ENCODE peak calls at places on chromosomes 13 and 19, in seven cellular contexts. R is IMR-90, L is foreskin fibroblast, O is cardiac fibroblast, U is mucosa of descending colon, E is fibroblast of pulmonary artery, Q is PC-3. S is an unnamed sample.

GRCh38 chr19:37507167-37507464 is 377 bp downstream of the ZNF793 start:
- DNase-seq in R (no peak), L (no peak), O (no peak), U (no peak), E (no peak), Q (no peak), S (no peak)

GRCh38 chr19:45153339-45154063 is 7.3 kb downstream of the NKPD1 start:
- DNase-seq in R (peak), L (no peak), O (peak), U (peak), E (peak), Q (no peak), S (no peak)

GRCh38 chr19:58218899-58219298 is 9.8 kb upstream of the ZNF544 start:
- DNase-seq in R (no peak), L (no peak), O (peak), U (no peak), E (peak), Q (peak), S (no peak)

GRCh38 chr13:40026174-40026585 is 370.7 kb downstream of the COG6 start:
- DNase-seq in R (peak), L (peak), O (peak), U (no peak), E (no peak), Q (no peak), S (no peak)

GRCh38 chr19:31255863-31256600 is 93.2 kb downstream of the TSHZ3 start:
- DNase-seq in R (no peak), L (no peak), O (no peak), U (no peak), E (no peak), Q (no peak), S (no peak)

GRCh38 chr19:15144046-15144646 is 36.9 kb downstream of the SYDE1 start:
- DNase-seq in R (no peak), L (no peak), O (peak), U (no peak), E (peak), Q (no peak), S (no peak)

GRCh38 chr13:98478134-98479129 is 98.5 kb downstream of the STK24 start:
- DNase-seq in R (peak), L (peak), O (peak), U (no peak), E (no peak), Q (peak), S (peak)

GRCh38 chr19:8487137-8487851 is 15.1 kb downstream of the PRAM1 start:
- DNase-seq in R (no peak), L (no peak), O (no peak), U (peak), E (no peak), Q (no peak), S (no peak)

GRCh38 chr13:110301083-110301482 is 5.9 kb downstream of the COL4A1 start:
- DNase-seq in R (no peak), L (no peak), O (no peak), U (no peak), E (no peak), Q (no peak), S (no peak)

GRCh38 chr19:15288146-15288963 is 44.0 kb downstream of the BRD4 start:
- DNase-seq in R (peak), L (no peak), O (no peak), U (peak), E (no peak), Q (no peak), S (no peak)

GRCh38 chr13:26599403-26599802 is 41.9 kb downstream of the WASF3 start:
- DNase-seq in R (no peak), L (no peak), O (no peak), U (no peak), E (no peak), Q (no peak), S (no peak)

GRCh38 chr13:98897706-98898105 is 80.2 kb downstream of the DOCK9 start:
- DNase-seq in R (no peak), L (no peak), O (no peak), U (no peak), E (no peak), Q (no peak), S (no peak)

GRCh38 chr13:110008816-110009215 is 222.4 kb upstream of the IRS2 start:
- DNase-seq in R (no peak), L (no peak), O (no peak), U (no peak), E (no peak), Q (no peak), S (no peak)

GRCh38 chr13:71417205-71417604 is 449.8 kb downstream of the DACH1 start:
- DNase-seq in R (peak), L (no peak), O (peak), U (no peak), E (peak), Q (peak), S (peak)

GRCh38 chr19:39531834-39532232 is 819 bp downstream of the EID2B start:
- DNase-seq in R (no peak), L (no peak), O (peak), U (no peak), E (no peak), Q (no peak), S (no peak)

GRCh38 chr13:82501804-82502203 is 1380.5 kb downstream of the SLITRK1 start:
- DNase-seq in R (no peak), L (no peak), O (no peak), U (no peak), E (no peak), Q (no peak), S (no peak)

GRCh38 chr13:110216403-110217041 is 90.4 kb downstream of the COL4A1 start:
- DNase-seq in R (peak), L (peak), O (peak), U (no peak), E (peak), Q (no peak), S (peak)

GRCh38 chr13:112545866-112546265 is 42.1 kb downstream of the TUBGCP3 start:
- DNase-seq in R (peak), L (peak), O (peak), U (no peak), E (peak), Q (no peak), S (peak)

GRCh38 chr19:38932425-38933179 is 1.9 kb downstream of the MRPS12 start:
- DNase-seq in R (peak), L (no peak), O (peak), U (peak), E (peak), Q (peak), S (peak)

GRCh38 chr13:88066847-88067246 is 395.7 kb downstream of the SLITRK5 start:
- DNase-seq in R (no peak), L (no peak), O (no peak), U (no peak), E (no peak), Q (no peak), S (no peak)

GRCh38 chr19:40466219-40467006 is at the start of gene SPTBN4:
- DNase-seq in R (no peak), L (no peak), O (no peak), U (peak), E (no peak), Q (no peak), S (no peak)

GRCh38 chr19:33098023-33098652 is 17.2 kb downstream of the GPATCH1 start:
- DNase-seq in R (no peak), L (no peak), O (peak), U (peak), E (no peak), Q (peak), S (peak)

GRCh38 chr13:93753639-93754038 is 527.0 kb downstream of the GPC6 start:
- DNase-seq in R (no peak), L (no peak), O (no peak), U (no peak), E (no peak), Q (no peak), S (no peak)

GRCh38 chr13:100511422-100511821 is 77.2 kb downstream of the GGACT start:
- DNase-seq in R (no peak), L (no peak), O (no peak), U (no peak), E (no peak), Q (no peak), S (no peak)

GRCh38 chr19:45667620-45668341 is at the start of gene GIPR:
- DNase-seq in R (peak), L (no peak), O (peak), U (peak), E (no peak), Q (peak), S (no peak)

GRCh38 chr19:50195224-50195623 is 8.2 kb upstream of the MYH14 start:
- DNase-seq in R (no peak), L (no peak), O (no peak), U (no peak), E (no peak), Q (no peak), S (no peak)

GRCh38 chr19:17677002-17677401 is 11.2 kb downstream of the UNC13A start:
- DNase-seq in R (no peak), L (no peak), O (no peak), U (no peak), E (no peak), Q (peak), S (no peak)

GRCh38 chr19:43726736-43727592 is 11.1 kb downstream of the IRGC start:
- DNase-seq in R (no peak), L (no peak), O (no peak), U (no peak), E (peak), Q (no peak), S (no peak)

GRCh38 chr13:37340911-37341670 is 235.6 kb upstream of the CSNK1A1L start:
- DNase-seq in R (no peak), L (no peak), O (no peak), U (no peak), E (no peak), Q (no peak), S (no peak)

GRCh38 chr19:49272204-49272603 is 52.8 kb downstream of the SLC6A16 start:
- DNase-seq in R (peak), L (no peak), O (peak), U (no peak), E (peak), Q (peak), S (peak)

GRCh38 chr13:37681295-37682032 is 82.9 kb upstream of the POSTN start:
- DNase-seq in R (peak), L (peak), O (peak), U (no peak), E (peak), Q (peak), S (no peak)

GRCh38 chr13:98888222-98888889 is 89.5 kb downstream of the DOCK9 start:
- DNase-seq in R (no peak), L (no peak), O (no peak), U (no peak), E (no peak), Q (no peak), S (no peak)

GRCh38 chr13:44026194-44026593 is 146.5 kb downstream of the LACC1 start:
- DNase-seq in R (no peak), L (no peak), O (no peak), U (no peak), E (no peak), Q (no peak), S (no peak)
- TF ChIP-seq CTCF in R (no peak), L (no peak), O (peak), U (no peak), E (no peak), Q (no peak), S (no peak)

DNA sequence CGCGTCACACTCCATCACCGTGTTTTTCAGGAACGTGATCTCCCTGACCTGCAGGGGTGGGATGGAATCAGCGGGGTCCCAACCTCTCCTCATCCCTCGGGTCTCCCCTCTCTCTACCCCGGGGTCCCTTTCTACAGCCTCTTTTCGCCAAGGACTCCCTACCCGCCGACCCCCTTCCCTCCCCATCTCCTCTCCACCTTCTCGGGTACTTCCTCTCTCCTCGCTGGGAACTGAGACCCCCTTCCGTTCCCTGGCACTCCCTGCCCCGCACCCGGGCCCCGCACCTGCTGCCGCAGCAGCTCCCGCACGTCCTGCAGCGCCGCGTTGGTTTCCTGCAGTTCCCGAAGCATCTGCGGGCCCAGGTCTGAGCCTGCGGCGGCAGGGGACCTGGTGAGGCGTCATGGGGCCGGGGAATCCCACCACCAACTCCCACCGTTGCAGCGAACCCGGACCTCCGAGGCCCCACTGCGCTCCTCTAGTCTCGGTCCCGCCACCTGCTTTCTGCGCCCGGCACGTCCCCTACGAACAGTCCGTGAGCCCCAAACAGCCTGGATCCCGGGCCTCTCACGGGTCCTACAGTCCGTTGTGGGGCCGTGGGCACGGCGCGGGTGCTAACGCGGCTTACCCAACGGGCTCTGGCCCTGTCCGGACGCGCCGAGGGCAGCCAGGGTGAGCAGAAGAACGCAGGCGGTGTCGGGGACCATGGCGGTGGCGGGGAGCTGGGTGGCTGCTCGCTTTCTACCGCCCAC is at the start of gene COMP:
- DNase-seq in R (no peak), L (no peak), O (no peak), U (no peak), E (no peak), Q (no peak), S (no peak)
- H3K4me3 ChIP-seq in R (peak), L (peak), O (no peak), U (no peak), E (no peak), Q (peak), S (no peak)

DNA sequence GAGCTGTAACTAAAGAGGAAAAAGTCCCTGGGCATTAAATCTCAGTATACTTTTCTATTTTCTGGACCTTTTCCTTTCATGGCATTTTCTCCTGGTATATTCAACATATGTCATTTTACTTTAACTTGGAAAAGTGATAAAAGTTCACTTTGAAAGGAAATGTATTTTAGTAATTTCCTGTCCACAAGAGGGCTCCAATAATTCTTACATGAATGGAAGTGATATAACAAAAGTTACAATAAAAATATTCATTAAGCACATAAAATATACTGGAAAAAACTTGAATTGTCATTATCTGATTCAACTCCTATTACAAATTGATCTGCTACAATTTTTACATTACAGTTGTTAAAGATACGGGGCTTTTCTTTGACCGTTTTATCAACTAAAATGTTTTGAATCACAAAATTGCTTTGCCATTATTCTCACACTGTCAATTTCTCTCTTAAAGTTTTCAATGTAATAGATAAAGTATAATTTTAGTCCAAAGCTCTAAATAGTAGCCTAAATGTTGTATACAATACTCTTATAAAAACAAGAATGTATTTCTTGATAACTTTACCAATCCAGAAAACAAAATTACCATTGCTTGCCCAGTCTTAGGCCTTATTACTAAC is 4.9 kb downstream of the UBL3 start:
- DNase-seq in R (peak), L (no peak), O (peak), U (no peak), E (peak), Q (peak), S (no peak)
- TF ChIP-seq CTCF in R (peak), L (peak), O (peak), U (no peak), E (peak), Q (peak), S (peak)

DNA sequence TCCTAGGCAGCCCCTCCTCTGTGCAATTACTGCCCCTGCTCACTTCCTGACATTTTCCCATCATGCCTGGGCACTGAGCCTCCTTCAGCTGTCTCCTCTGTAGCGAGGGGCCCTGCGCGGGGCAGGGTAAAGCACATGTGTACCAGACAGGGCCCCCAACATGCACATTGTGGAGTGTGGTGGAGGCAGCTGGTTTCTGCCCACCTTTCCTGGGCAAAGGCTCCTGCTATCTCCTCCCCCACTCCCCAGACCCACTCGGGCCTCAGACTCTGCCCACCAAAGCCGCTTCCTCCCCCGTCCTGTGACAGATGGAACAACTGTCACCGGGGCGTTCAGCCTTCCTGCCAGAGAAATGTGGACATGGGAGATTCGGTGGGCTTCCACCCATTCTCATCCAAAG is 2.9 kb upstream of the KPTN start:
- DNase-seq in R (no peak), L (no peak), O (no peak), U (no peak), E (no peak), Q (no peak), S (no peak)
- H3K4me3 ChIP-seq in R (no peak), L (no peak), O (no peak), U (no peak), E (no peak), Q (no peak), S (no peak)

DNA sequence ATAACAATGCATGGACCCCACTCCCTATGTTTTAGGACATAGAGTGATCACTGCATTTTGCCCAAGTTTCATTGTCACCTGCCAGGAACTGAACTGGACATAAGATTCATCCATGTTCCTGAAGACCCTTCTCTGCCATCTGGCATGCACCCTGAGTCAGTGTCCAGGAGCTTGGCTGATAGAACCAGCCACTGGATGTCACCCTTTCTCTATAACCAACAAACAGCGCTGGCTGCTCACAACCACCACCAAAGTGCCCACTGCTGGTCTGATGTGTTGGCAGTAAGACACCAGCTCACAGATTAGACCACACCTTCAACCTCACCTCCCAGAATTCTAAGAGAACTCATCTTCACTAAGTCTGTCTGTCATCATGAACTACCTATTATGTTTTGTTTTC is 333.4 kb downstream of the ITGBL1 start:
- DNase-seq in R (peak), L (peak), O (peak), U (no peak), E (peak), Q (peak), S (peak)
- TF ChIP-seq CTCF in R (peak), L (no peak), O (no peak), U (no peak), E (no peak), Q (peak), S (peak)

GRCh38 chr19:35204799-35205732 is 23.5 kb downstream of the FAM187B start:
- DNase-seq in R (no peak), L (no peak), O (no peak), U (no peak), E (no peak), Q (no peak), S (no peak)
- H3K4me3 ChIP-seq in R (no peak), L (no peak), O (no peak), U (no peak), E (no peak), Q (no peak), S (no peak)

DNA sequence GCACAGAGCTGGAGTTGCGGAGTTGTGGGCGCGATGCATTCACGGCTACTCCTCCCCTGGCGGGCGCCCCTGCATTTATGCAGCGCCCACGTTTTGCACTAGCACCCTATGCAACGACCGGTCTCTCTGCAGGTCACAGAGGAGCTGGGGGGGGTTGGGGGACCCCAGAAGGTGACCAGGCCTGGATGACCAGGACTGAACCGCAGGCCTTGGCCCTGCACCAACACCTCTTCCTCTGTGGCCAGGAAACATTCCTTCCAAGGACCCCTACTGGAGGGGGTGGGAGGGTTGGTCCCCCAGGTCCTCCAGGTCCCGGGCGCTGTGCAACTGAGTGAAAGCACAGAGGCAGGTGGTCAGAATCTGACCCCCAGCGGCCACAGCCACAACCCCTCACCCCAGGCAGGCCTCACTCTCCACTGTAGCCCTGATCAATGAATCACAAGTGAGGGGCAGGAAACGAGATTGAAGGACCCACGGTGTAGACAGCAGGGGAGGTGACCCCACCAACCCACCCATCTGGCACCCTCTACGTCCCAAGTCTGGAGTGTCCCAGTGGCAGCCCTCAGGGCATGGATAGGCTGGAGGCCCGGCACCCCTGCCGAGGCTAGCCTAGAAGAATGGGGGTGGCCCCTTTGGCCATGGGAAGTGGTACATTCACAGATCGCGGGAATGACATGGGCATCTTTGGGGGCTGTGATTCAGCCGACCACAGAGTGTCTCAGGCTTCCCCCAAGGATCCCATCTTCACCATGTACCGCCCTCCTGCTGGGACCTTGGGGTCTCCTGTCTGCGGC is 11.1 kb upstream of the MKNK2 start:
- DNase-seq in R (no peak), L (no peak), O (no peak), U (no peak), E (no peak), Q (no peak), S (no peak)
- TF ChIP-seq CTCF in R (no peak), L (no peak), O (no peak), U (no peak), E (no peak), Q (no peak), S (no peak)

GRCh38 chr19:53908933-53909415 is at the start of gene CACNG7:
- DNase-seq in R (no peak), L (no peak), O (no peak), U (no peak), E (peak), Q (no peak), S (no peak)
- H3K4me3 ChIP-seq in R (peak), L (peak), O (peak), U (no peak), E (peak), Q (no peak), S (no peak)

GRCh38 chr13:49560270-49561063 is 24.9 kb downstream of the RCBTB1 start:
- DNase-seq in R (peak), L (no peak), O (peak), U (no peak), E (peak), Q (peak), S (peak)
- TF ChIP-seq CTCF in R (peak), L (no peak), O (peak), U (no peak), E (peak), Q (peak), S (peak)

DNA sequence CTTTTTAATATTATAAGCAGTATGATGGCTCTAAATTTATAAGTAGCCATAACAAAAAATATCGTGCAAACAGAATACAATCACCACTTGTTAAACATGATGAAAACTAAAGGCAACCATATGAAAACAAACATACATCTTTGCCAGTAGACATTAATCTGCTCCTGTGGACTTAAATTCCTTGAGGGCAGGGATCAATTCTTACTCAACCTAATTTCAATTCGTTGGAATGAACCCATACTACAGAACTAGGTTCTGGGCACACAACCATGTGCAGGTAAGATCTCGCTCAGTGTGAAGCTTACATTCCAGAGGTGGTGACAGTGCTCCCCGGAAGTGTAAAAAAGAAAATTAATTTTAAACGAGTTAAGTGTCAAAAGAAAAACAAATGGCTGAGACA is 13.4 kb downstream of the TBC1D4 start:
- DNase-seq in R (no peak), L (no peak), O (no peak), U (no peak), E (no peak), Q (no peak), S (no peak)
- H3K4me3 ChIP-seq in R (no peak), L (no peak), O (no peak), U (no peak), E (no peak), Q (no peak), S (no peak)

S was measured in kidney epithelial cell.